ENCODE peak calls at places on chromosomes 5 and 9, in seven cellular contexts. P is NB4, U is adrenal gland, L is uterus, V is sigmoid colon, N is GM12891, D is HCT116. M is an unnamed sample.

GRCh38 chr9:99445377-99445891 is 223.4 kb downstream of the SEC61B start:
- DNase-seq in P (no peak), U (no peak), L (no peak), V (no peak), N (no peak), D (no peak), M (no peak)

GRCh38 chr5:66247176-66247960 is 103.3 kb downstream of the SREK1 start:
- DNase-seq in P (peak), U (no peak), L (no peak), V (no peak), N (no peak), D (peak), M (no peak)

GRCh38 chr9:114911167-114911821 is 19.1 kb downstream of the TNFSF8 start:
- DNase-seq in P (peak), U (peak), L (no peak), V (no peak), N (no peak), D (no peak), M (no peak)

GRCh38 chr5:1412163-1412562 is 33.1 kb downstream of the SLC6A3 start:
- DNase-seq in P (peak), U (no peak), L (no peak), V (peak), N (no peak), D (no peak), M (no peak)

GRCh38 chr9:116587919-116588318 is 99.2 kb upstream of the TRIM32 start:
- DNase-seq in P (no peak), U (no peak), L (no peak), V (no peak), N (no peak), D (no peak), M (no peak)

GRCh38 chr5:38029431-38030065 is 189.7 kb upstream of the GDNF start:
- DNase-seq in P (no peak), U (no peak), L (no peak), V (no peak), N (no peak), D (no peak), M (no peak)

GRCh38 chr5:179327026-179327735 is 18.1 kb downstream of the ADAMTS2 start:
- DNase-seq in P (peak), U (no peak), L (no peak), V (peak), N (no peak), D (no peak), M (no peak)

GRCh38 chr5:79990598-79991507 is at the start of gene MTX3:
- DNase-seq in P (no peak), U (peak), L (peak), V (peak), N (peak), D (peak), M (peak)

GRCh38 chr9:6703898-6704639 is 53.7 kb upstream of the KDM4C start:
- DNase-seq in P (peak), U (peak), L (peak), V (peak), N (peak), D (no peak), M (peak)

GRCh38 chr9:136404801-136405136 is 4.8 kb upstream of the SNAPC4 start:
- DNase-seq in P (no peak), U (no peak), L (no peak), V (no peak), N (no peak), D (no peak), M (no peak)

GRCh38 chr5:44875661-44876250 is 67.0 kb downstream of the MRPS30 start:
- DNase-seq in P (peak), U (no peak), L (no peak), V (no peak), N (peak), D (peak), M (no peak)

GRCh38 chr9:121303456-121304451 is 35.8 kb downstream of the GSN start:
- DNase-seq in P (no peak), U (no peak), L (no peak), V (peak), N (no peak), D (no peak), M (no peak)
- TF ChIP-seq POLR2A in P (no peak), U (no peak), L (no peak), V (no peak), N (no peak), D (no peak), M (no peak)

GRCh38 chr9:131575946-131576853 is 30.9 kb downstream of the PRRT1B start:
- DNase-seq in P (no peak), U (no peak), L (no peak), V (no peak), N (no peak), D (no peak), M (no peak)
- TF ChIP-seq POLR2A in P (no peak), U (no peak), L (no peak), V (no peak), N (no peak), D (no peak), M (no peak)

GRCh38 chr9:37923121-37923795 is 19.3 kb upstream of the SLC25A51 start:
- DNase-seq in P (no peak), U (no peak), L (no peak), V (peak), N (no peak), D (no peak), M (no peak)
- TF ChIP-seq POLR2A in P (no peak), U (no peak), L (no peak), V (no peak), N (no peak), D (no peak), M (no peak)

GRCh38 chr9:107489687-107490605 is at the start of gene KLF4:
- DNase-seq in P (peak), U (peak), L (peak), V (peak), N (peak), D (peak), M (peak)
- TF ChIP-seq POLR2A in P (peak), U (peak), L (peak), V (peak), N (no peak), D (peak), M (no peak)

GRCh38 chr5:195401-196160 is 4.3 kb downstream of the LRRC14B start:
- DNase-seq in P (no peak), U (no peak), L (no peak), V (peak), N (no peak), D (no peak), M (no peak)

GRCh38 chr5:192970-193831 is 1.9 kb downstream of the LRRC14B start:
- DNase-seq in P (no peak), U (no peak), L (no peak), V (peak), N (no peak), D (no peak), M (no peak)

GRCh38 chr5:194603-195209 is 3.4 kb downstream of the LRRC14B start:
- DNase-seq in P (no peak), U (no peak), L (no peak), V (peak), N (no peak), D (no peak), M (no peak)

GRCh38 chr5:192691-192969 is 1.3 kb downstream of the LRRC14B start:
- DNase-seq in P (no peak), U (no peak), L (no peak), V (no peak), N (no peak), D (no peak), M (no peak)

GRCh38 chr5:194102-194501 is 2.8 kb downstream of the LRRC14B start:
- DNase-seq in P (no peak), U (no peak), L (no peak), V (peak), N (no peak), D (no peak), M (no peak)
- TF ChIP-seq POLR2A in P (no peak), U (no peak), L (no peak), V (no peak), N (no peak), D (no peak), M (no peak)

M was measured in erythroblast.